ENCODE peak calls at places on chromosomes 6 and 20, in eight cellular contexts. B, M, A, G, J, U, W and Q are unnamed samples.

GRCh38 chr6:159170999-159171712 is 2.0 kb downstream of the FNDC1 start:
- DNase-seq in B (no peak), J (peak; percentile 91), W (no peak), M (no peak), U (no peak), G (no peak), A (no peak), Q (no peak)

GRCh38 chr20:38217791-38218565 is 42.6 kb downstream of the KIAA1755 start:
- DNase-seq in A (no peak), W (peak; percentile 36), U (no peak), M (no peak), G (no peak), B (no peak), J (peak; percentile 97), Q (no peak)

GRCh38 chr20:12610871-12611270 is 397.9 kb upstream of the SPTLC3 start:
- DNase-seq in J (no peak), M (no peak), B (no peak), A (no peak), G (no peak), W (no peak), U (no peak), Q (no peak)

GRCh38 chr6:110530671-110531070 is 54.3 kb upstream of the SLC22A16 start:
- DNase-seq in A (no peak), M (no peak), G (no peak), B (no peak), J (peak; percentile 40), U (no peak), W (no peak), Q (no peak)

GRCh38 chr6:43055966-43056365 is 2.3 kb upstream of the CUL7 start:
- DNase-seq in A (no peak), G (no peak), U (no peak), M (no peak), W (no peak), B (no peak), J (no peak), Q (no peak)

GRCh38 chr6:7518853-7519252 is 22.6 kb upstream of the DSP start:
- DNase-seq in U (no peak), J (no peak), M (no peak), G (no peak), A (no peak), W (no peak), B (no peak), Q (no peak)

GRCh38 chr20:50299325-50299629 is 108.6 kb downstream of the CEBPB start:
- DNase-seq in W (no peak), A (no peak), J (no peak), U (no peak), B (no peak), G (no peak), M (no peak), Q (no peak)

GRCh38 chr20:18032977-18033892 is 24.5 kb downstream of the OVOL2 start:
- DNase-seq in U (no peak), J (no peak), W (no peak), M (no peak), B (no peak), G (peak; percentile 85), A (no peak), Q (no peak)

GRCh38 chr6:95266537-95267258 is 310.6 kb upstream of the MANEA start:
- DNase-seq in G (no peak), M (no peak), U (no peak), J (peak; percentile 11), A (no peak), W (no peak), B (no peak), Q (no peak)

GRCh38 chr6:49553353-49553752 is 2.9 kb downstream of the C6orf141 start:
- DNase-seq in G (no peak), M (no peak), B (no peak), W (peak; percentile 63), U (no peak), A (no peak), J (peak; percentile 84), Q (no peak)

GRCh38 chr6:57267586-57268293 is 45.6 kb upstream of the RAB23 start:
- DNase-seq in B (no peak), A (no peak), W (peak; percentile 68), J (peak; percentile 99), U (peak; percentile 25), G (peak; percentile 62), M (peak; percentile 46), Q (peak; percentile 8)

GRCh38 chr20:5675103-5676091 is 74.8 kb upstream of the SHLD1 start:
- DNase-seq in W (no peak), B (no peak), A (no peak), U (no peak), J (no peak), G (no peak), M (peak; percentile 74), Q (no peak)

GRCh38 chr6:11270030-11271027 is 37.9 kb upstream of the NEDD9 start:
- DNase-seq in B (no peak), A (no peak), J (peak; percentile 45), M (no peak), G (peak; percentile 83), U (no peak), W (no peak), Q (no peak)

GRCh38 chr6:38586992-38587391 is 52.7 kb downstream of the BTBD9 start:
- DNase-seq in B (no peak), J (no peak), G (no peak), A (no peak), W (no peak), U (no peak), M (no peak), Q (no peak)

GRCh38 chr6:160917581-160917980 is 74.0 kb upstream of the MAP3K4 start:
- DNase-seq in W (no peak), B (no peak), U (no peak), J (no peak), A (no peak), M (no peak), G (no peak), Q (no peak)

GRCh38 chr6:85436408-85436807 is 13.5 kb upstream of the NT5E start:
- DNase-seq in A (no peak), U (no peak), M (no peak), G (no peak), B (no peak), W (no peak), J (peak; percentile 68), Q (no peak)

GRCh38 chr20:61253640-61254511 is 1.8 kb downstream of the CDH4 start:
- DNase-seq in M (no peak), A (no peak), U (peak; percentile 37), W (no peak), B (no peak), J (peak; percentile 61), G (no peak), Q (peak; percentile 30)

GRCh38 chr6:38443750-38444149 is 196.0 kb downstream of the BTBD9 start:
- DNase-seq in U (no peak), B (no peak), J (peak; percentile 19), W (no peak), G (no peak), M (no peak), A (no peak), Q (no peak)

GRCh38 chr20:45423700-45424099 is 7.8 kb downstream of the PIGT start:
- DNase-seq in A (no peak), M (no peak), G (no peak), W (no peak), B (no peak), U (no peak), J (no peak), Q (no peak)

GRCh38 chr20:60354181-60354580 is 396.0 kb downstream of the CDH26 start:
- DNase-seq in J (no peak), W (no peak), A (no peak), U (no peak), M (no peak), B (no peak), G (no peak), Q (no peak)

GRCh38 chr6:36523936-36524499 is 23.3 kb downstream of the STK38 start:
- DNase-seq in M (no peak), J (peak; percentile 25), A (no peak), B (no peak), G (no peak), U (no peak), W (no peak), Q (no peak)

GRCh38 chr6:11413728-11414127 is 123.8 kb upstream of the TMEM170B start:
- DNase-seq in G (no peak), B (no peak), J (peak; percentile 76), W (no peak), A (no peak), M (no peak), U (no peak), Q (no peak)

GRCh38 chr6:33607784-33608161 is 13.3 kb upstream of the ITPR3 start:
- DNase-seq in U (no peak), W (peak; percentile 37), M (peak; percentile 68), B (no peak), G (peak; percentile 69), A (no peak), J (no peak), Q (no peak)
- TF ChIP-seq CTCF in U (no peak), W (peak; percentile 66), M (peak; percentile 84), B (no peak), G (peak; percentile 47), A (no peak), J (no peak), Q (peak; percentile 28)

GRCh38 chr6:29510202-29510601 is 22.4 kb upstream of the MAS1L start:
- DNase-seq in A (no peak), U (no peak), J (no peak), M (peak; percentile 32), W (no peak), G (no peak), B (no peak), Q (no peak)
- TF ChIP-seq CTCF in A (no peak), U (no peak), J (no peak), M (peak; percentile 54), W (peak; percentile 17), G (no peak), B (no peak), Q (peak; percentile 23)

GRCh38 chr6:139927236-139927635 is 552.8 kb upstream of the CITED2 start:
- DNase-seq in G (no peak), B (no peak), J (peak; percentile 94), A (no peak), M (no peak), U (no peak), W (no peak), Q (no peak)
- TF ChIP-seq CTCF in G (peak; percentile 33), B (no peak), J (peak; percentile 69), A (no peak), M (peak; percentile 27), U (no peak), W (peak; percentile 25), Q (peak; percentile 13)

GRCh38 chr6:126252154-126252553 is 87.8 kb upstream of the CENPW start:
- DNase-seq in A (no peak), U (no peak), B (no peak), M (no peak), W (no peak), J (no peak), G (no peak), Q (no peak)
- TF ChIP-seq CTCF in A (no peak), U (no peak), B (no peak), M (peak; percentile 35), W (no peak), J (no peak), G (no peak), Q (no peak)